ENCODE peak calls at places on chromosomes 13 and 19, in six cellular contexts. Q is activated naive CD4-positive, alpha-beta T cell treated with Interleukin-2 at 50 U/mL for 16 hours; C is aorta; I is kidney epithelial cell; Y is sigmoid colon; D is anterior cingulate cortex. R is an unnamed sample.

GRCh38 chr13:96809366-96810096 is 184.7 kb downstream of the OXGR1 start:
- DNase-seq in Q (no peak), C (no peak), I (no peak), Y (no peak), D (no peak), R (no peak)

GRCh38 chr19:35409191-35409590 is 38.3 kb downstream of the GPR42 start:
- DNase-seq in Q (no peak), C (no peak), I (no peak), Y (no peak), D (no peak), R (no peak)

GRCh38 chr13:39110518-39111097 is 72.4 kb downstream of the NHLRC3 start:
- DNase-seq in Q (no peak), C (no peak), I (no peak), Y (no peak), D (no peak), R (no peak)

GRCh38 chr19:53910170-53910518 is 1.1 kb downstream of the CACNG7 start:
- DNase-seq in Q (no peak), C (no peak), I (no peak), Y (no peak), D (no peak), R (no peak)

GRCh38 chr19:13051581-13052165 is 51.0 kb downstream of the LYL1 start:
- DNase-seq in Q (no peak), C (peak), I (no peak), Y (peak), D (no peak), R (no peak)

GRCh38 chr13:105821337-105821736 is 714.1 kb downstream of the EFNB2 start:
- DNase-seq in Q (no peak), C (no peak), I (no peak), Y (no peak), D (no peak), R (no peak)

GRCh38 chr19:46728208-46728607 is 11.3 kb upstream of the PRKD2 start:
- DNase-seq in Q (no peak), C (no peak), I (no peak), Y (peak), D (no peak), R (no peak)

GRCh38 chr19:34990578-34991192 is 9.4 kb upstream of the GRAMD1A start:
- DNase-seq in Q (peak), C (no peak), I (no peak), Y (no peak), D (no peak), R (no peak)

GRCh38 chr19:6125571-6125989 is 9.9 kb upstream of the ACSBG2 start:
- DNase-seq in Q (peak), C (peak), I (peak), Y (peak), D (peak), R (peak)

GRCh38 chr13:71217827-71218226 is 649.2 kb downstream of the DACH1 start:
- DNase-seq in Q (no peak), C (no peak), I (no peak), Y (no peak), D (no peak), R (no peak)

GRCh38 chr19:6678690-6679109 is 8.7 kb upstream of the TNFSF14 start:
- DNase-seq in Q (peak), C (no peak), I (no peak), Y (peak), D (no peak), R (no peak)

GRCh38 chr13:37443538-37443937 is 155.0 kb downstream of the POSTN start:
- DNase-seq in Q (no peak), C (no peak), I (peak), Y (no peak), D (no peak), R (no peak)

GRCh38 chr13:42891591-42891990 is 100.5 kb downstream of the EPSTI1 start:
- DNase-seq in Q (no peak), C (no peak), I (no peak), Y (no peak), D (no peak), R (no peak)

GRCh38 chr13:110521946-110522345 is 39.6 kb downstream of the RAB20 start:
- DNase-seq in Q (no peak), C (no peak), I (no peak), Y (peak), D (no peak), R (no peak)

GRCh38 chr19:1768248-1768647 is 14.9 kb downstream of the ONECUT3 start:
- DNase-seq in Q (no peak), C (no peak), I (no peak), Y (no peak), D (no peak), R (no peak)

GRCh38 chr13:29892149-29892548 is 41.7 kb upstream of the UBL3 start:
- DNase-seq in Q (no peak), C (no peak), I (no peak), Y (no peak), D (peak), R (no peak)

GRCh38 chr13:67410645-67411044 is 180.5 kb upstream of the PCDH9 start:
- DNase-seq in Q (no peak), C (no peak), I (no peak), Y (no peak), D (no peak), R (no peak)

GRCh38 chr13:62418872-62419271 is 1003.2 kb upstream of the PCDH20 start:
- DNase-seq in Q (no peak), C (no peak), I (no peak), Y (no peak), D (no peak), R (no peak)

GRCh38 chr13:75357576-75358295 is 124.2 kb downstream of the TBC1D4 start:
- DNase-seq in Q (peak), C (no peak), I (no peak), Y (no peak), D (no peak), R (peak)

GRCh38 chr19:16677060-16677459 is 16.1 kb downstream of the TMEM38A start:
- DNase-seq in Q (no peak), C (no peak), I (no peak), Y (no peak), D (no peak), R (no peak)

GRCh38 chr13:79741006-79741405 is 260.1 kb downstream of the NDFIP2 start:
- DNase-seq in Q (no peak), C (no peak), I (peak), Y (no peak), D (no peak), R (no peak)

GRCh38 chr13:98976941-98977340 is 923 bp downstream of the DOCK9 start:
- DNase-seq in Q (no peak), C (no peak), I (no peak), Y (no peak), D (no peak), R (no peak)

GRCh38 chr13:30443957-30444404 is 21.7 kb downstream of the UBE2L5 start:
- DNase-seq in Q (no peak), C (no peak), I (no peak), Y (no peak), D (no peak), R (no peak)

GRCh38 chr19:18513868-18514267 is 8.0 kb downstream of the ELL start:
- DNase-seq in Q (no peak), C (no peak), I (no peak), Y (peak), D (no peak), R (no peak)

GRCh38 chr19:15250635-15250993 is 18.4 kb upstream of the EPHX3 start:
- DNase-seq in Q (no peak), C (no peak), I (no peak), Y (no peak), D (no peak), R (no peak)

GRCh38 chr13:64087624-64088023 is 2672.0 kb upstream of the PCDH20 start:
- DNase-seq in Q (no peak), C (no peak), I (no peak), Y (no peak), D (no peak), R (no peak)

GRCh38 chr19:54451997-54452396 is 3.0 kb downstream of the LENG8 start:
- DNase-seq in Q (no peak), C (peak), I (no peak), Y (no peak), D (no peak), R (no peak)

GRCh38 chr13:43763143-43763759 is 23.5 kb downstream of the ENOX1 start:
- DNase-seq in Q (no peak), C (no peak), I (no peak), Y (no peak), D (no peak), R (no peak)

R was measured in effector memory CD4-positive, alpha-beta T cell.